ENCODE peak calls at places on chromosomes 2 and 18, in six cellular contexts. One of them, this sample, is unnamed.

GRCh38 chr18:8990276-8991031 is 112.0 kb upstream of the NDUFV2 start:
- DNase-seq in A673: no peak
- DNase-seq in Peyer's patch: no peak
- DNase-seq in activated T-helper 1 cell treated with anti-CD3 and anti-CD28 coated beads, Interleukin-2, amount 50 U/mL, for 16 hours: no peak
- DNase-seq in AG10803: peak; percentile 85
- DNase-seq in iPS-NIHi11: no peak
- DNase-seq in this sample: no peak

GRCh38 chr2:20487030-20487391 is 40.1 kb downstream of the RHOB start:
- DNase-seq in Peyer's patch: no peak
- DNase-seq in AG10803: no peak
- DNase-seq in A673: no peak
- DNase-seq in activated T-helper 1 cell treated with anti-CD3 and anti-CD28 coated beads, Interleukin-2, amount 50 U/mL, for 16 hours: no peak
- DNase-seq in iPS-NIHi11: no peak
- DNase-seq in this sample: no peak

GRCh38 chr2:37243435-37243834 is 12.0 kb downstream of the NDUFAF7 start:
- DNase-seq in activated T-helper 1 cell treated with anti-CD3 and anti-CD28 coated beads, Interleukin-2, amount 50 U/mL, for 16 hours: no peak
- DNase-seq in Peyer's patch: no peak
- DNase-seq in AG10803: no peak
- DNase-seq in A673: no peak
- DNase-seq in iPS-NIHi11: no peak
- DNase-seq in this sample: no peak

GRCh38 chr2:234490239-234491074 is 6.4 kb downstream of the ARL4C start:
- DNase-seq in iPS-NIHi11: no peak
- DNase-seq in A673: no peak
- DNase-seq in AG10803: no peak
- DNase-seq in activated T-helper 1 cell treated with anti-CD3 and anti-CD28 coated beads, Interleukin-2, amount 50 U/mL, for 16 hours: no peak
- DNase-seq in Peyer's patch: no peak
- DNase-seq in this sample: no peak

GRCh38 chr2:148876589-148877402 is 1.8 kb downstream of the KIF5C start:
- DNase-seq in activated T-helper 1 cell treated with anti-CD3 and anti-CD28 coated beads, Interleukin-2, amount 50 U/mL, for 16 hours: no peak
- DNase-seq in AG10803: no peak
- DNase-seq in Peyer's patch: peak; percentile 71
- DNase-seq in A673: no peak
- DNase-seq in iPS-NIHi11: peak; percentile 80
- DNase-seq in this sample: no peak

GRCh38 chr2:8494589-8494988 is 187.3 kb upstream of the ID2 start:
- DNase-seq in activated T-helper 1 cell treated with anti-CD3 and anti-CD28 coated beads, Interleukin-2, amount 50 U/mL, for 16 hours: no peak
- DNase-seq in iPS-NIHi11: no peak
- DNase-seq in Peyer's patch: peak; percentile 45
- DNase-seq in AG10803: no peak
- DNase-seq in A673: no peak
- DNase-seq in this sample: no peak

GRCh38 chr2:209368924-209369323 is 54.9 kb upstream of the MAP2 start:
- DNase-seq in Peyer's patch: peak; percentile 80
- DNase-seq in activated T-helper 1 cell treated with anti-CD3 and anti-CD28 coated beads, Interleukin-2, amount 50 U/mL, for 16 hours: no peak
- DNase-seq in iPS-NIHi11: peak; percentile 25
- DNase-seq in AG10803: peak; percentile 90
- DNase-seq in A673: no peak
- DNase-seq in this sample: no peak

GRCh38 chr2:136381722-136382633 is 264.0 kb upstream of the CXCR4 start:
- DNase-seq in A673: no peak
- DNase-seq in AG10803: no peak
- DNase-seq in activated T-helper 1 cell treated with anti-CD3 and anti-CD28 coated beads, Interleukin-2, amount 50 U/mL, for 16 hours: peak; percentile 17
- DNase-seq in iPS-NIHi11: no peak
- DNase-seq in Peyer's patch: peak; percentile 90
- DNase-seq in this sample: no peak

GRCh38 chr2:9975328-9975727 is 23.8 kb downstream of the GRHL1 start:
- DNase-seq in Peyer's patch: no peak
- DNase-seq in iPS-NIHi11: no peak
- DNase-seq in AG10803: no peak
- DNase-seq in activated T-helper 1 cell treated with anti-CD3 and anti-CD28 coated beads, Interleukin-2, amount 50 U/mL, for 16 hours: no peak
- DNase-seq in A673: no peak
- DNase-seq in this sample: no peak

GRCh38 chr2:20689428-20690264 is 22.7 kb downstream of the GDF7 start:
- DNase-seq in A673: no peak
- DNase-seq in Peyer's patch: no peak
- DNase-seq in iPS-NIHi11: no peak
- DNase-seq in activated T-helper 1 cell treated with anti-CD3 and anti-CD28 coated beads, Interleukin-2, amount 50 U/mL, for 16 hours: no peak
- DNase-seq in AG10803: no peak
- DNase-seq in this sample: no peak

GRCh38 chr2:120720746-120721145 is 14.9 kb upstream of the GLI2 start:
- DNase-seq in AG10803: no peak
- DNase-seq in A673: no peak
- DNase-seq in activated T-helper 1 cell treated with anti-CD3 and anti-CD28 coated beads, Interleukin-2, amount 50 U/mL, for 16 hours: no peak
- DNase-seq in Peyer's patch: no peak
- DNase-seq in iPS-NIHi11: no peak
- DNase-seq in this sample: no peak

GRCh38 chr2:49811502-49811901 is 657.2 kb upstream of the FSHR start:
- DNase-seq in AG10803: no peak
- DNase-seq in activated T-helper 1 cell treated with anti-CD3 and anti-CD28 coated beads, Interleukin-2, amount 50 U/mL, for 16 hours: no peak
- DNase-seq in Peyer's patch: no peak
- DNase-seq in iPS-NIHi11: no peak
- DNase-seq in A673: no peak
- DNase-seq in this sample: no peak

GRCh38 chr18:13268746-13269285 is 50.3 kb downstream of the LDLRAD4 start:
- DNase-seq in activated T-helper 1 cell treated with anti-CD3 and anti-CD28 coated beads, Interleukin-2, amount 50 U/mL, for 16 hours: no peak
- DNase-seq in AG10803: peak; percentile 33
- DNase-seq in Peyer's patch: no peak
- DNase-seq in iPS-NIHi11: no peak
- DNase-seq in A673: no peak
- DNase-seq in this sample: no peak

GRCh38 chr2:80054339-80054675 is 250.2 kb downstream of the LRRTM1 start:
- DNase-seq in A673: no peak
- DNase-seq in activated T-helper 1 cell treated with anti-CD3 and anti-CD28 coated beads, Interleukin-2, amount 50 U/mL, for 16 hours: no peak
- DNase-seq in Peyer's patch: no peak
- DNase-seq in iPS-NIHi11: no peak
- DNase-seq in AG10803: peak; percentile 13
- DNase-seq in this sample: no peak

GRCh38 chr2:12126325-12126724 is 379.9 kb downstream of the LPIN1 start:
- DNase-seq in A673: no peak
- DNase-seq in activated T-helper 1 cell treated with anti-CD3 and anti-CD28 coated beads, Interleukin-2, amount 50 U/mL, for 16 hours: no peak
- DNase-seq in Peyer's patch: no peak
- DNase-seq in AG10803: no peak
- DNase-seq in iPS-NIHi11: no peak
- DNase-seq in this sample: no peak

GRCh38 chr18:3281456-3282400 is 19.8 kb downstream of the MYL12B start:
- DNase-seq in Peyer's patch: no peak
- DNase-seq in iPS-NIHi11: peak; percentile 36
- DNase-seq in AG10803: peak; percentile 80
- DNase-seq in activated T-helper 1 cell treated with anti-CD3 and anti-CD28 coated beads, Interleukin-2, amount 50 U/mL, for 16 hours: no peak
- DNase-seq in A673: peak; percentile 95
- DNase-seq in this sample: no peak

GRCh38 chr2:128756372-128756730 is 437.7 kb upstream of the HS6ST1 start:
- DNase-seq in Peyer's patch: no peak
- DNase-seq in AG10803: no peak
- DNase-seq in A673: peak; percentile 41
- DNase-seq in activated T-helper 1 cell treated with anti-CD3 and anti-CD28 coated beads, Interleukin-2, amount 50 U/mL, for 16 hours: no peak
- DNase-seq in iPS-NIHi11: no peak
- DNase-seq in this sample: no peak

GRCh38 chr2:130922417-130922816 is 85.7 kb downstream of the ARHGEF4 start:
- DNase-seq in activated T-helper 1 cell treated with anti-CD3 and anti-CD28 coated beads, Interleukin-2, amount 50 U/mL, for 16 hours: no peak
- DNase-seq in Peyer's patch: no peak
- DNase-seq in iPS-NIHi11: no peak
- DNase-seq in AG10803: no peak
- DNase-seq in A673: no peak
- DNase-seq in this sample: no peak

GRCh38 chr2:25274868-25275574 is 66.7 kb downstream of the DNMT3A start:
- DNase-seq in Peyer's patch: no peak
- DNase-seq in AG10803: no peak
- DNase-seq in A673: no peak
- DNase-seq in iPS-NIHi11: no peak
- DNase-seq in activated T-helper 1 cell treated with anti-CD3 and anti-CD28 coated beads, Interleukin-2, amount 50 U/mL, for 16 hours: no peak
- DNase-seq in this sample: no peak

GRCh38 chr2:61632276-61633169 is 94.4 kb upstream of the XPO1 start:
- DNase-seq in iPS-NIHi11: no peak
- DNase-seq in AG10803: peak; percentile 22
- DNase-seq in activated T-helper 1 cell treated with anti-CD3 and anti-CD28 coated beads, Interleukin-2, amount 50 U/mL, for 16 hours: no peak
- DNase-seq in A673: no peak
- DNase-seq in Peyer's patch: peak; percentile 41
- DNase-seq in this sample: no peak

GRCh38 chr2:161436411-161436810 is 20.3 kb downstream of the TBR1 start:
- DNase-seq in AG10803: peak; percentile 89
- DNase-seq in activated T-helper 1 cell treated with anti-CD3 and anti-CD28 coated beads, Interleukin-2, amount 50 U/mL, for 16 hours: no peak
- DNase-seq in iPS-NIHi11: no peak
- DNase-seq in Peyer's patch: no peak
- DNase-seq in A673: peak; percentile 53
- DNase-seq in this sample: no peak

GRCh38 chr2:233489666-233490065 is 76.9 kb downstream of the USP40 start:
- DNase-seq in AG10803: peak; percentile 7
- DNase-seq in activated T-helper 1 cell treated with anti-CD3 and anti-CD28 coated beads, Interleukin-2, amount 50 U/mL, for 16 hours: no peak
- DNase-seq in Peyer's patch: no peak
- DNase-seq in iPS-NIHi11: no peak
- DNase-seq in A673: no peak
- DNase-seq in this sample: no peak

This sample was measured in cortex of kidney.